ENCODE peak calls at places on chromosomes 2 and 18, in five cellular contexts. E, X, H, F and S are unnamed samples.

GRCh38 chr2:38661306-38661705 is 4.6 kb upstream of the GALM start:
- DNase-seq in E (no peak), X (no peak), H (no peak), F (no peak), S (no peak)

GRCh38 chr2:145931836-145932352 is 1412.0 kb upstream of the ZEB2 start:
- DNase-seq in E (no peak), X (no peak), H (no peak), F (no peak), S (no peak)

GRCh38 chr2:205633994-205634393 is 48.3 kb upstream of the NRP2 start:
- DNase-seq in E (no peak), X (no peak), H (no peak), F (no peak), S (peak; percentile 17)

GRCh38 chr18:67410671-67411070 is 105.8 kb downstream of the DSEL start:
- DNase-seq in E (no peak), X (no peak), H (no peak), F (peak; percentile 55), S (peak; percentile 48)

GRCh38 chr2:127138281-127138680 is 31.3 kb upstream of the BIN1 start:
- DNase-seq in E (no peak), X (no peak), H (no peak), F (no peak), S (no peak)

GRCh38 chr18:49168970-49169619 is 218.3 kb upstream of the SMAD7 start:
- DNase-seq in E (no peak), X (no peak), H (no peak), F (no peak), S (no peak)

GRCh38 chr2:72959554-72959953 is 42.2 kb downstream of the EMX1 start:
- DNase-seq in E (no peak), X (no peak), H (no peak), F (no peak), S (no peak)

GRCh38 chr18:10591891-10592290 is 66.1 kb downstream of the NAPG start:
- DNase-seq in E (no peak), X (no peak), H (no peak), F (no peak), S (no peak)

GRCh38 chr18:31393286-31393685 is 16.7 kb downstream of the DSG4 start:
- DNase-seq in E (no peak), X (no peak), H (no peak), F (no peak), S (no peak)

GRCh38 chr2:174663572-174663971 is 66.0 kb upstream of the WIPF1 start:
- DNase-seq in E (no peak), X (no peak), H (no peak), F (peak; percentile 32), S (peak; percentile 65)

GRCh38 chr2:174659069-174659900 is 61.7 kb upstream of the WIPF1 start:
- DNase-seq in E (no peak), X (no peak), H (no peak), F (no peak), S (no peak)

GRCh38 chr2:174662859-174663258 is 65.3 kb upstream of the WIPF1 start:
- DNase-seq in E (no peak), X (no peak), H (no peak), F (no peak), S (no peak)

GRCh38 chr2:174662459-174662858 is 64.9 kb upstream of the WIPF1 start:
- DNase-seq in E (no peak), X (no peak), H (no peak), F (peak; percentile 75), S (peak; percentile 47)

DNA sequence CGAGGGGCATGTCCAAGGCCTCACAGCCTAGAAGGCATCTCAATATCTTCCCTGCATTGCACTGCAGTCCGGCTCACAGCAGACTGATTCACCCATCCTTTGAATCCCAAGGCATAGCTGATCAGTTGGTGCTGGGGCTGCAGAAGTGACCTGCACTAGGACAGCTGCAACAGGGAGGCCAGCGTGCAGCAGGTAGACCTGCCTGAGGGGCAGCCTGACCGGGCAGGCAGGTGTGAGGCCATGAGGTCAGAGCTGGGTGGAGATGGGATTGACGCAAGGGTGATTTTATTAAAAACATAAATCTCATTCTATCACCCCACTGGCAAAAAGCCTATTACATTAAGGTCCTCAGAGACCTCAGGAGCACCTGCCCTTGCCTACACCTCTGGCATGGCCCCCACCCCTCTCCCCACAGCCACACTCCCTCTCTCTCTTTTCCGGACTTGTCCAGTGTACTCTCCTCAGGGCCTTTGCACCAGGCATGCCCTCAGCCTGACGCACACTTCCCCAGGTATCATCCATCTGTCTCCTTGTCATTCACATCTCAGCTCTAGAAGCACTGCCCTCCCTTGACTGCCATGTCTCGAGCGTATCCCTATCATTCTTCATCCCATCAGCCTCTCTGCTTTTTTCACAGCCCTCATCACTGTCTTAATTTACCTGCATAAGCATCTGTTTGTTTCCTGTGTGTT is 63.5 kb upstream of the WIPF1 start:
- DNase-seq in E (no peak), X (no peak), H (no peak), F (no peak), S (no peak)
- H3K4me3 ChIP-seq in E (no peak overlapping the region), X (no peak overlapping the region), H (no peak overlapping the region), F (no peak overlapping the region), S (no peak overlapping the region)

GRCh38 chr2:128734521-128735295 is 416.0 kb upstream of the HS6ST1 start:
- DNase-seq in E (no peak), X (peak; percentile 74), H (no peak), F (peak; percentile 43), S (no peak)
- H3K4me3 ChIP-seq in E (no peak overlapping the region), X (no peak overlapping the region), H (no peak overlapping the region), F (no peak overlapping the region), S (no peak overlapping the region)

GRCh38 chr2:68466778-68467076 is 367 bp downstream of the FBXO48 start:
- DNase-seq in E (no peak), X (no peak), H (no peak), F (no peak), S (no peak)

GRCh38 chr2:68464651-68465050 is 2.4 kb downstream of the FBXO48 start:
- DNase-seq in E (no peak), X (no peak), H (no peak), F (no peak), S (no peak)

GRCh38 chr2:68463287-68463877 is 3.7 kb downstream of the FBXO48 start:
- DNase-seq in E (no peak), X (no peak), H (no peak), F (peak; percentile 74), S (peak; percentile 75)

GRCh38 chr2:68466361-68466777 is 725 bp downstream of the FBXO48 start:
- DNase-seq in E (no peak), X (no peak), H (no peak), F (peak; percentile 84), S (peak; percentile 16)

GRCh38 chr2:68465081-68465916 is 1.8 kb downstream of the FBXO48 start:
- DNase-seq in E (no peak), X (no peak), H (no peak), F (no peak), S (no peak)
- H3K4me3 ChIP-seq in E (no peak overlapping the region), X (no peak overlapping the region), H (no peak overlapping the region), F (no peak overlapping the region), S (no peak overlapping the region)

GRCh38 chr2:15313657-15314056 is 247.5 kb downstream of the NBAS start:
- DNase-seq in E (no peak), X (no peak), H (no peak), F (peak; percentile 77), S (peak; percentile 32)
- H3K4me3 ChIP-seq in E (no peak overlapping the region), X (no peak overlapping the region), H (no peak overlapping the region), F (no peak overlapping the region), S (no peak overlapping the region)

GRCh38 chr2:33291278-33292013 is 185.0 kb upstream of the RASGRP3 start:
- DNase-seq in E (no peak), X (no peak), H (no peak), F (peak; percentile 90), S (no peak)
- H3K4me3 ChIP-seq in E (peak overlapping the region; percentile 41), X (peak overlapping the region; percentile 2), H (no peak overlapping the region), F (no peak overlapping the region), S (no peak overlapping the region)